ENCODE peak calls at places on chromosomes 4 and X, in seven cellular contexts. O is PC-3; S is HCT116; G is sigmoid colon; B is upper lobe of right lung; H is CD8-positive, alpha-beta memory T cell; Y is Peyer's patch. M is an unnamed sample.

GRCh38 chr4:7964459-7964858 is 24.8 kb upstream of the AFAP1 start:
- DNase-seq in S (no peak), H (peak), O (peak), Y (no peak), B (no peak), G (no peak), M (no peak)

GRCh38 chr4:177761692-177762091 is 319.5 kb upstream of the AGA start:
- DNase-seq in H (no peak), Y (no peak), S (no peak), O (no peak), G (no peak), B (no peak), M (no peak)

GRCh38 chr4:41384992-41385391 is 128.3 kb downstream of the UCHL1 start:
- DNase-seq in S (no peak), G (peak), B (peak), Y (peak), H (no peak), O (no peak), M (no peak)

GRCh38 chrX:43940811-43941210 is 32.4 kb downstream of the NDP start:
- DNase-seq in H (no peak), S (no peak), O (peak), B (no peak), Y (no peak), G (no peak), M (no peak)

GRCh38 chr4:47662975-47663374 is 174.9 kb downstream of the CORIN start:
- DNase-seq in G (no peak), B (no peak), O (peak), Y (no peak), S (peak), H (no peak), M (no peak)

GRCh38 chr4:30722092-30722915 is 2.1 kb downstream of the PCDH7 start:
- DNase-seq in G (peak), B (no peak), O (no peak), Y (no peak), S (no peak), H (no peak), M (no peak)

GRCh38 chr4:121168446-121168845 is 4.3 kb upstream of the TNIP3 start:
- DNase-seq in O (no peak), Y (no peak), S (no peak), H (no peak), B (no peak), G (no peak), M (no peak)

GRCh38 chr4:70522626-70523025 is 4.3 kb downstream of the AMTN start:
- DNase-seq in O (peak), H (no peak), G (no peak), B (no peak), Y (no peak), S (no peak), M (peak)

GRCh38 chr4:153013202-153013988 is 77.3 kb downstream of the FHDC1 start:
- DNase-seq in B (no peak), S (no peak), H (no peak), O (no peak), Y (peak), G (no peak), M (no peak)

GRCh38 chrX:144681501-144681900 is 565.8 kb upstream of the SPANXN1 start:
- DNase-seq in S (no peak), O (peak), G (no peak), H (no peak), Y (no peak), B (no peak), M (no peak)

GRCh38 chr4:84530871-84531270 is 31.8 kb upstream of the NKX6-1 start:
- DNase-seq in G (no peak), B (no peak), Y (no peak), S (no peak), O (peak), H (no peak), M (peak)

GRCh38 chr4:128809477-128810330 is at the start of gene JADE1:
- DNase-seq in H (peak), B (peak), Y (peak), O (peak), G (peak), S (peak), M (peak)

GRCh38 chrX:16671005-16671404 is 21.0 kb downstream of the S100G start:
- DNase-seq in O (peak), Y (no peak), S (peak), H (no peak), B (no peak), G (no peak), M (no peak)

GRCh38 chr4:52369649-52370048 is 289.5 kb downstream of the USP46 start:
- DNase-seq in Y (no peak), G (no peak), O (peak), B (no peak), S (no peak), H (no peak), M (peak)

GRCh38 chr4:74624351-74625151 is 169.8 kb downstream of the BTC start:
- DNase-seq in S (peak), B (no peak), H (no peak), Y (no peak), G (no peak), O (peak), M (peak)

GRCh38 chr4:103415801-103416200 is 217.7 kb upstream of the CENPE start:
- DNase-seq in G (no peak), H (no peak), S (no peak), O (peak), B (no peak), Y (no peak), M (peak)

GRCh38 chr4:183072181-183072580 is 26.9 kb upstream of the WWC2 start:
- DNase-seq in B (no peak), Y (no peak), O (no peak), G (no peak), S (no peak), H (no peak), M (no peak)

GRCh38 chr4:92060333-92060732 is 243.4 kb upstream of the GRID2 start:
- DNase-seq in G (no peak), H (no peak), Y (no peak), O (no peak), S (no peak), B (no peak), M (no peak)

GRCh38 chrX:53383376-53384087 is 38.9 kb downstream of the SMC1A start:
- DNase-seq in O (no peak), Y (no peak), B (no peak), S (no peak), G (no peak), H (no peak), M (no peak)

GRCh38 chr4:105147226-105148151 is 813 bp downstream of the TET2 start:
- DNase-seq in B (no peak), G (peak), Y (peak), H (no peak), O (peak), S (no peak), M (no peak)

GRCh38 chrX:69116077-69116476 is 49.2 kb downstream of the PJA1 start:
- DNase-seq in H (no peak), O (peak), Y (no peak), B (no peak), G (no peak), S (no peak), M (peak)

GRCh38 chr4:153789741-153790651 is 1.1 kb upstream of the SFRP2 start:
- DNase-seq in B (no peak), O (no peak), S (no peak), G (peak), H (no peak), Y (no peak), M (no peak)

GRCh38 chr4:71237626-71238025 is 101.2 kb upstream of the SLC4A4 start:
- DNase-seq in G (no peak), S (no peak), H (no peak), O (no peak), Y (no peak), B (no peak), M (no peak)

GRCh38 chrX:16797841-16798240 is 11.6 kb downstream of the TXLNG start:
- DNase-seq in Y (no peak), B (no peak), H (no peak), S (no peak), O (no peak), G (no peak), M (no peak)

GRCh38 chr4:146472404-146472803 is 49.3 kb downstream of the SLC10A7 start:
- DNase-seq in G (no peak), S (no peak), Y (no peak), H (no peak), O (no peak), B (no peak), M (no peak)

GRCh38 chrX:56253832-56254703 is 21.9 kb downstream of the KLF8 start:
- DNase-seq in H (no peak), B (no peak), G (no peak), O (no peak), Y (no peak), S (no peak), M (no peak)

GRCh38 chr4:141676087-141676486 is 39.7 kb downstream of the IL15 start:
- DNase-seq in S (no peak), H (no peak), Y (no peak), O (no peak), G (no peak), B (no peak), M (no peak)

GRCh38 chr4:111064342-111064993 is 441.6 kb upstream of the PITX2 start:
- DNase-seq in O (peak), B (no peak), G (no peak), H (no peak), S (peak), Y (no peak), M (peak)

GRCh38 chr4:70838400-70838971 is 1.2 kb downstream of the GRSF1 start:
- DNase-seq in B (no peak), O (no peak), Y (no peak), G (no peak), S (no peak), H (no peak), M (no peak)

GRCh38 chr4:71270901-71271300 is 67.9 kb upstream of the SLC4A4 start:
- DNase-seq in B (no peak), G (no peak), O (peak), H (peak), Y (peak), S (peak), M (no peak)

GRCh38 chr4:118955515-118955914 is 66.9 kb downstream of the SYNPO2 start:
- DNase-seq in B (no peak), Y (no peak), O (no peak), H (no peak), S (no peak), G (no peak), M (no peak)
- H3K27ac ChIP-seq in B (no peak), Y (no peak), O (no peak), H (no peak), S (no peak), G (peak), M (no peak)

GRCh38 chrX:7334253-7334935 is 186.4 kb upstream of the PUDP start:
- DNase-seq in Y (no peak), O (peak), H (no peak), B (no peak), S (no peak), G (no peak), M (no peak)

GRCh38 chrX:7330971-7331746 is 183.2 kb upstream of the PUDP start:
- DNase-seq in Y (no peak), G (no peak), H (no peak), B (no peak), O (no peak), S (no peak), M (no peak)

GRCh38 chrX:7330551-7330950 is 182.6 kb upstream of the PUDP start:
- DNase-seq in B (no peak), G (no peak), Y (no peak), H (no peak), O (no peak), S (no peak), M (no peak)
- H3K27ac ChIP-seq in B (no peak), G (no peak), Y (no peak), H (no peak), O (no peak), S (no peak), M (no peak)

GRCh38 chr4:151202851-151203455 is 74.0 kb upstream of the PRSS48 start:
- DNase-seq in H (no peak), G (no peak), O (no peak), S (no peak), B (no peak), Y (no peak), M (no peak)
- H3K27ac ChIP-seq in H (no peak), G (peak), O (no peak), S (no peak), B (peak), Y (peak), M (no peak)

GRCh38 chr4:16893141-16893571 is 5.3 kb downstream of the LDB2 start:
- DNase-seq in B (no peak), O (no peak), G (no peak), Y (no peak), H (no peak), S (no peak), M (no peak)

GRCh38 chr4:16887887-16888286 is 10.6 kb downstream of the LDB2 start:
- DNase-seq in Y (no peak), S (no peak), B (no peak), H (no peak), O (no peak), G (no peak), M (no peak)

GRCh38 chr4:16889945-16890344 is 8.5 kb downstream of the LDB2 start:
- DNase-seq in S (no peak), Y (no peak), O (no peak), G (no peak), B (no peak), H (no peak), M (no peak)

GRCh38 chr4:16894406-16894805 is 4.0 kb downstream of the LDB2 start:
- DNase-seq in S (no peak), H (no peak), G (no peak), B (no peak), O (no peak), Y (no peak), M (no peak)

GRCh38 chr4:16890651-16891050 is 7.8 kb downstream of the LDB2 start:
- DNase-seq in O (no peak), B (no peak), H (no peak), Y (no peak), S (no peak), G (no peak), M (no peak)
- H3K27ac ChIP-seq in O (no peak), B (no peak), H (no peak), Y (no peak), S (no peak), G (no peak), M (no peak)

GRCh38 chrX:98548550-98548949 is 1664.8 kb downstream of the RPA4 start:
- DNase-seq in G (no peak), S (no peak), Y (no peak), O (no peak), B (no peak), H (no peak), M (no peak)
- H3K27ac ChIP-seq in G (no peak), S (no peak), Y (no peak), O (no peak), B (no peak), H (no peak), M (no peak)

DNA sequence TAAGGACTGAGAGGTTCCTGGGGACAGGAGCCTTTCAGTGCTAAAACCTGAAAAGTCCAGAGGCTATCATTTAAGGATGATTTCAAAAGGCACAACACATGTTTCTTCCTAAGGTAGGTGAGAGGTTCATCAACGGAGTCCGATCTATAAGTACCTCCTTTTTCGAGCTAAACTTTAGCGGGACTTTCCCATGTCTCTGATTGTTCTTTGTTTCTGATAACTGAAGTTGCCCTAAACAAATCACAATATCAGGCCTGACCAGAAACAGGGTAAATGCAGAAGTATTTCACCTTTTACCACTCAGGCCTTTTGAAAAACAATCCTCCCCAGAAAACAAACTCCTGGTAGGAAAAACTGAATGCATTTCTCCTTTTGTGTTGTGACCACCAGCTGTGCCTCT is 17.6 kb downstream of the PIR start:
- DNase-seq in G (no peak), S (no peak), Y (no peak), H (no peak), B (no peak), O (no peak), M (no peak)
- H3K27ac ChIP-seq in G (no peak), S (peak), Y (no peak), H (no peak), B (no peak), O (peak), M (peak)

GRCh38 chrX:47285762-47286320 is 53.0 kb downstream of the USP11 start:
- DNase-seq in S (no peak), B (no peak), H (no peak), G (no peak), O (no peak), Y (no peak), M (no peak)

GRCh38 chrX:47278684-47279083 is 45.9 kb downstream of the USP11 start:
- DNase-seq in Y (no peak), O (peak), G (no peak), S (no peak), H (no peak), B (no peak), M (no peak)

DNA sequence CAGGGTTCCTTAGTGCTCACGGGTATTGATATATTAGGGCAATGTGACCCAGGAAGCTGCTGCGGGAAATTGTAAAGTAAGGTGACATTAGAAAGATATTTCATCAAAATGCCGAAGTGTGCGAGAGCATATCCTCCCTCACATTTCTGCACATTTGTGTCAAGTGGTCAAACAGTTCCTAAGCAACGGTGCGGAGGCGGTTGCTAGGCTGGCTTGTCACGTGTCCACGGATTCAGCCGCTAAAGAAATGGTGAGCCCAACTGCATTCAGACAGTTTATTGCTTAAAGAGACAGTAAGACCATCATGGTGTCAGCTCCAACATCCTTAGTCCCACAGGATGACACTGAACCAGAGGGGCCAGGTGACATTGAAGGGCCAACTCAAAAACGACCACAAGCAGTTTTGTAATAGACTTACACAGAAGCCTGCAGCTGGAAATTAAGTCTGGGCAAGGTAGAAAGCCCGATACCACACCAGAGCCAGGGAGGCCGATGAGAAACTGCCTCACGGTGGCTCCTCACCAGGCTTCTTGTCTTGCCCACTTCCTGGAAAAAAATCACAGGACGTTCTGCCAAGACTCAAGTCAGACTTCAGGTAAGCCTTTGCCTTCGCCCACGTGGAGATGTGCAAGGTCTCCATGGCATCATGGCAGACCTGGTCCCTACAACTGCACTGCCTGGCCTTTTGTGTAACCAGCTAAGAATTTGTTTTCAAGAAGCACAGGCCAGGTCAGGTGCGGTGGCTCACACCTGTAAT is 50.4 kb downstream of the USP11 start:
- DNase-seq in H (no peak), B (no peak), Y (no peak), S (no peak), G (no peak), O (no peak), M (no peak)
- H3K27ac ChIP-seq in H (no peak), B (no peak), Y (no peak), S (no peak), G (no peak), O (no peak), M (no peak)

GRCh38 chr4:87851955-87852354 is 19.2 kb downstream of the MEPE start:
- DNase-seq in S (no peak), G (no peak), O (no peak), H (no peak), B (no peak), Y (no peak), M (no peak)
- H3K27ac ChIP-seq in S (no peak), G (no peak), O (no peak), H (no peak), B (no peak), Y (no peak), M (no peak)

GRCh38 chr4:53545942-53546581 is 45.2 kb downstream of the LNX1 start:
- DNase-seq in S (no peak), Y (no peak), B (no peak), H (no peak), O (peak), G (no peak), M (no peak)

GRCh38 chr4:53545238-53545637 is 46.0 kb downstream of the LNX1 start:
- DNase-seq in Y (no peak), G (no peak), O (no peak), H (no peak), S (no peak), B (no peak), M (no peak)

GRCh38 chr4:53536328-53536727 is 55.0 kb downstream of the LNX1 start:
- DNase-seq in S (no peak), Y (no peak), O (no peak), B (no peak), H (no peak), G (no peak), M (no peak)

GRCh38 chr4:53537606-53538005 is 53.7 kb downstream of the LNX1 start:
- DNase-seq in G (no peak), O (peak), S (no peak), B (no peak), Y (no peak), H (no peak), M (no peak)

GRCh38 chr4:53541577-53542206 is 49.6 kb downstream of the LNX1 start:
- DNase-seq in B (no peak), G (no peak), H (no peak), Y (no peak), O (peak), S (no peak), M (no peak)
- H3K27ac ChIP-seq in B (peak), G (peak), H (no peak), Y (no peak), O (peak), S (no peak), M (peak)

DNA sequence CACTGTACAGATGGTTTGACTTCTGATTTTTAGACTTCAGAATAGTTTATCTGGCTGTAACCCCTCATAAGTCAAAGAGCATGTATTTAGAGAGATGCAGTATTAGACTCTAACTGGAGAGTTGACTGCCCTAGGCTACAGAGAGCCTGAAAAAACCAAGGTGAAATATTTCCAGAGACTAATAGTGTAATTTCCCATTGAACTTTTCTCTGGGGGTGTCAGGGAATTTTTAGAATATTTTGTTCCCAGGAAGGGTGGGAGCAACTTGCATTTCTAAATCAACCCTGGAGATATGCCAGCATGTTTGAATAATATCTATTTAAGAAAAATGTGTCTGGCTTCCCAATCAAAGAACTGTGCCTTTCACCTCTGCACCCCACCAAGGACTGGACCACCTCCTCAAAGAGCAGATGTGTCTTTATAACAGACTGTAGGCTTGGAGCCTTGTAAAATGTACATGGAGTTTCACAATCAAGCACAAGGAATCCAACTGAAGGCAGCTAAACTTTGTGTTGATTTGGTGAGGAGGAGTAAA is 2.0 kb downstream of the ANXA3 start:
- DNase-seq in H (no peak), O (no peak), S (no peak), G (no peak), Y (no peak), B (no peak), M (no peak)
- H3K27ac ChIP-seq in H (no peak), O (peak), S (peak), G (peak), Y (no peak), B (peak), M (peak)

M was measured in epithelial cell of prostate.